ENCODE peak calls at places on chromosomes 4 and X, in eight cellular contexts. One of them, this sample, is unnamed.

GRCh38 chrX:32673193-32673592 is 538.2 kb downstream of the DMD start:
- DNase-seq in SK-N-SH: no peak
- DNase-seq in fibroblast of lung: no peak
- DNase-seq in H9: no peak
- DNase-seq in HCT116: no peak
- DNase-seq in IMR-90: peak
- DNase-seq in K562: no peak
- DNase-seq in MM.1S: no peak
- DNase-seq in this sample: no peak

GRCh38 chr4:141350122-141350904 is 129.6 kb downstream of the ZNF330 start:
- DNase-seq in K562: no peak
- DNase-seq in MM.1S: no peak
- DNase-seq in fibroblast of lung: peak
- DNase-seq in HCT116: no peak
- DNase-seq in H9: no peak
- DNase-seq in IMR-90: peak
- DNase-seq in SK-N-SH: no peak
- DNase-seq in this sample: no peak

GRCh38 chrX:8191022-8191421 is 20.0 kb upstream of the VCX2 start:
- DNase-seq in IMR-90: no peak
- DNase-seq in K562: no peak
- DNase-seq in H9: no peak
- DNase-seq in HCT116: no peak
- DNase-seq in SK-N-SH: no peak
- DNase-seq in MM.1S: no peak
- DNase-seq in fibroblast of lung: peak
- DNase-seq in this sample: no peak

GRCh38 chr4:145066063-145066501 is 31.9 kb downstream of the ANAPC10 start:
- DNase-seq in HCT116: peak
- DNase-seq in fibroblast of lung: no peak
- DNase-seq in MM.1S: no peak
- DNase-seq in IMR-90: no peak
- DNase-seq in H9: no peak
- DNase-seq in SK-N-SH: no peak
- DNase-seq in K562: no peak
- DNase-seq in this sample: no peak

GRCh38 chr4:169899295-169899694 is 126.9 kb downstream of the MFAP3L start:
- DNase-seq in K562: no peak
- DNase-seq in SK-N-SH: no peak
- DNase-seq in IMR-90: no peak
- DNase-seq in fibroblast of lung: peak
- DNase-seq in HCT116: peak
- DNase-seq in MM.1S: no peak
- DNase-seq in H9: no peak
- DNase-seq in this sample: no peak

GRCh38 chr4:23966720-23967119 is 76.9 kb upstream of the PPARGC1A start:
- DNase-seq in SK-N-SH: peak
- DNase-seq in MM.1S: no peak
- DNase-seq in K562: peak
- DNase-seq in HCT116: no peak
- DNase-seq in fibroblast of lung: no peak
- DNase-seq in H9: peak
- DNase-seq in IMR-90: no peak
- DNase-seq in this sample: peak

GRCh38 chrX:47862680-47863079 is 26.0 kb downstream of the ZNF81 start:
- DNase-seq in IMR-90: no peak
- DNase-seq in fibroblast of lung: no peak
- DNase-seq in HCT116: no peak
- DNase-seq in H9: no peak
- DNase-seq in K562: no peak
- DNase-seq in SK-N-SH: no peak
- DNase-seq in MM.1S: no peak
- DNase-seq in this sample: no peak

GRCh38 chrX:865422-865821 is 234.8 kb downstream of the SHOX start:
- DNase-seq in MM.1S: no peak
- DNase-seq in K562: no peak
- DNase-seq in IMR-90: no peak
- DNase-seq in H9: peak
- DNase-seq in SK-N-SH: no peak
- DNase-seq in HCT116: no peak
- DNase-seq in fibroblast of lung: no peak
- DNase-seq in this sample: no peak

GRCh38 chr4:158080354-158080753 is 92.5 kb downstream of the GASK1B start:
- DNase-seq in HCT116: no peak
- DNase-seq in SK-N-SH: no peak
- DNase-seq in fibroblast of lung: peak
- DNase-seq in IMR-90: no peak
- DNase-seq in K562: no peak
- DNase-seq in MM.1S: no peak
- DNase-seq in H9: no peak
- DNase-seq in this sample: no peak

GRCh38 chrX:73855546-73855945 is 292.5 kb downstream of the CHIC1 start:
- DNase-seq in H9: peak
- DNase-seq in MM.1S: peak
- DNase-seq in fibroblast of lung: peak
- DNase-seq in SK-N-SH: peak
- DNase-seq in K562: peak
- DNase-seq in IMR-90: peak
- DNase-seq in HCT116: peak
- DNase-seq in this sample: peak

DNA sequence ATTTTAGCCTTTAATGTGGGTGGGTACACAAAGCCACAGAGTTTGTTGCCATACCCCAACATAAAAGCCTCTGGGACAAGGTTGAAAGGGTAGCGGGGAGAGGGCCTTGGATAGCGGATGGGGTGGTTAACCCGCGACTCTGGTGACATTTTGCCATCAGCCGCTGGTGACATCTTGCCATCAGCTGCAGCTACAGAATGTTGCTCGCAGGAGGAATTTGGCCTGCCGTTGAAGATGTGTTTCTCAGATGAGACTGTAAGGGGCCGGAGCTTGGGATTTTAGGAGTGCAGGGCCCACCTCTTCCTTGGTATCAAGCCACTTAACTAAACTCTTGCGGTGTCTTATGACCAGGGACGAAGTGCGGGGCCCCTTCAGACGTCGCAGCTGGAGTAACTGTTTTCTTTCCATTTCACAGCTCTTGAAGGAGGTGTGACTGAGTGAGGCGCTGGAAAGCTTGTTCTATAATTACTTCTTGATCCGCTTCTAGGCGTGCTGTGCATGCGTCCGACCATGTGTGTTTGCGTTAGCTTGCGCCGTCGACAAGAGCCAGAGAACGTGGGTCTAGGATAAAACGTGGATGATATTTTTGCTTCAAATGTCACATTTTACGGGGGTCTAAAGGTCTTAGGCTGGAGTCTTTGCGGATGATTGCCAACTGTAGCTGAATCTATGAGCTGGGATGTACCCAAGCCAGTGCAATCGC is 795 bp upstream of the RASL11B start:
- DNase-seq in fibroblast of lung: no peak
- DNase-seq in SK-N-SH: no peak
- DNase-seq in HCT116: no peak
- DNase-seq in MM.1S: no peak
- DNase-seq in IMR-90: no peak
- DNase-seq in H9: no peak
- DNase-seq in K562: no peak
- DNase-seq in this sample: peak
- H3K9ac ChIP-seq in fibroblast of lung: peak
- H3K9ac ChIP-seq in SK-N-SH: peak
- H3K9ac ChIP-seq in HCT116: peak
- H3K9ac ChIP-seq in MM.1S: peak
- H3K9ac ChIP-seq in IMR-90: peak
- H3K9ac ChIP-seq in H9: peak
- H3K9ac ChIP-seq in K562: peak
- H3K9ac ChIP-seq in this sample: no peak

DNA sequence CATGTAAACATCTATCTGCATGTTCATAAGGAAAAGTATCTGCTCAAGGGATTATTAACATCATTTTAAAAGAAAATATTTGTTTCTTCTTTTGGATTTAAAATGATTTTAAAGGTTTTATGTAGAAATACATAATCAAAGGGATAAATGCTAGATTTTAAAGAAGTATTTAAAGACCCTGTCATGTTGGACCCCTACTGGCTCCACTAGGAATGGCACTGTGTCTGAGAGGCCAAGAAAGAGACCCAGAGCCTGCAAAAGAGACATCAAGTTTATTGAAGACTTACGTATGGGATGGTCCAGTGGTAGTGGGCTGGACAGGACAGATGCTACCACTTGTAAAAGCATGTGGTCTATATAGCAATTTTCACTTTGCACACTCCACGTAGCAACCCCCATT is 78.7 kb upstream of the PCDH18 start:
- DNase-seq in K562: no peak
- DNase-seq in IMR-90: peak
- DNase-seq in H9: peak
- DNase-seq in SK-N-SH: no peak
- DNase-seq in HCT116: no peak
- DNase-seq in MM.1S: peak
- DNase-seq in fibroblast of lung: peak
- DNase-seq in this sample: peak
- TF ChIP-seq CTCF in K562: no peak
- TF ChIP-seq CTCF in IMR-90: peak
- TF ChIP-seq CTCF in H9: peak
- TF ChIP-seq CTCF in SK-N-SH: peak
- TF ChIP-seq CTCF in HCT116: no peak
- TF ChIP-seq CTCF in MM.1S: peak
- TF ChIP-seq CTCF in fibroblast of lung: peak
- TF ChIP-seq CTCF in this sample: peak

GRCh38 chrX:70422886-70423336 is at the start of gene GDPD2:
- DNase-seq in H9: peak
- DNase-seq in K562: no peak
- DNase-seq in IMR-90: no peak
- DNase-seq in fibroblast of lung: peak
- DNase-seq in MM.1S: no peak
- DNase-seq in SK-N-SH: peak
- DNase-seq in HCT116: no peak
- DNase-seq in this sample: peak
- H3K9ac ChIP-seq in H9: no peak
- H3K9ac ChIP-seq in K562: no peak
- H3K9ac ChIP-seq in IMR-90: no peak
- H3K9ac ChIP-seq in fibroblast of lung: no peak
- H3K9ac ChIP-seq in MM.1S: no peak
- H3K9ac ChIP-seq in SK-N-SH: no peak
- H3K9ac ChIP-seq in HCT116: no peak
- H3K9ac ChIP-seq in this sample: no peak

GRCh38 chr4:112075129-112075753 is 70.0 kb upstream of the FAM241A start:
- DNase-seq in fibroblast of lung: peak
- DNase-seq in H9: peak
- DNase-seq in MM.1S: peak
- DNase-seq in IMR-90: peak
- DNase-seq in K562: peak
- DNase-seq in HCT116: peak
- DNase-seq in SK-N-SH: peak
- DNase-seq in this sample: peak
- TF ChIP-seq CTCF in fibroblast of lung: peak
- TF ChIP-seq CTCF in H9: peak
- TF ChIP-seq CTCF in MM.1S: peak
- TF ChIP-seq CTCF in IMR-90: peak
- TF ChIP-seq CTCF in K562: peak
- TF ChIP-seq CTCF in HCT116: peak
- TF ChIP-seq CTCF in SK-N-SH: peak
- TF ChIP-seq CTCF in this sample: peak

GRCh38 chr4:6495296-6495590 is 22.8 kb upstream of the PPP2R2C start:
- DNase-seq in SK-N-SH: no peak
- DNase-seq in H9: peak
- DNase-seq in IMR-90: no peak
- DNase-seq in MM.1S: no peak
- DNase-seq in fibroblast of lung: no peak
- DNase-seq in HCT116: no peak
- DNase-seq in K562: no peak
- DNase-seq in this sample: no peak

GRCh38 chr4:6494431-6495295 is 22.2 kb upstream of the PPP2R2C start:
- DNase-seq in H9: peak
- DNase-seq in HCT116: no peak
- DNase-seq in SK-N-SH: no peak
- DNase-seq in fibroblast of lung: no peak
- DNase-seq in IMR-90: no peak
- DNase-seq in MM.1S: no peak
- DNase-seq in K562: no peak
- DNase-seq in this sample: no peak

GRCh38 chr4:6497796-6498195 is 25.4 kb upstream of the PPP2R2C start:
- DNase-seq in IMR-90: no peak
- DNase-seq in H9: no peak
- DNase-seq in MM.1S: no peak
- DNase-seq in SK-N-SH: no peak
- DNase-seq in fibroblast of lung: no peak
- DNase-seq in HCT116: no peak
- DNase-seq in K562: no peak
- DNase-seq in this sample: no peak

GRCh38 chr4:6493668-6494304 is 21.4 kb upstream of the PPP2R2C start:
- DNase-seq in IMR-90: peak
- DNase-seq in SK-N-SH: no peak
- DNase-seq in MM.1S: no peak
- DNase-seq in H9: peak
- DNase-seq in fibroblast of lung: peak
- DNase-seq in K562: no peak
- DNase-seq in HCT116: no peak
- DNase-seq in this sample: peak

DNA sequence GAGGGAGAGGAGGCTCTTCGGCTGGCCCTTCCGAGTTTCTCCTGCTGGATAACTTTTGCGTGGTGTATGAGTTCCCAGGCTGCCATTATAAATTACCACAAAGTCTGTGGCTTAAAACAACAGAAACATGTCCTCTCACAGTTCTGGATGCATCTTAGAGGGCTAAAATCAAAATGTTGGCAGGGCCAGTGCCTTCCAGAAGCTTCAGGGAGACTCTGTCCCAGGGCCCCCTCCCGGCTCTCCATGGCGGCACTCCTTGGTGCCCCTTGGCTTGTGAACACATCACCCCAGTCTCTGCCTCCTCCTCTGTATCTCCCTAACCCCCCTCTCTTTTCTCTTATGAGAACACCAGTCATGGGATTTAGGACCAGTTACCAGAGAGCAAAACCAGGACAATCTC is 23.3 kb upstream of the PPP2R2C start:
- DNase-seq in H9: no peak
- DNase-seq in HCT116: no peak
- DNase-seq in SK-N-SH: no peak
- DNase-seq in fibroblast of lung: no peak
- DNase-seq in MM.1S: no peak
- DNase-seq in IMR-90: no peak
- DNase-seq in K562: no peak
- DNase-seq in this sample: no peak
- H3K9ac ChIP-seq in H9: no peak
- H3K9ac ChIP-seq in HCT116: no peak
- H3K9ac ChIP-seq in SK-N-SH: no peak
- H3K9ac ChIP-seq in fibroblast of lung: no peak
- H3K9ac ChIP-seq in MM.1S: no peak
- H3K9ac ChIP-seq in IMR-90: no peak
- H3K9ac ChIP-seq in K562: no peak
- H3K9ac ChIP-seq in this sample: no peak